ENCODE peak calls at places on chromosomes 13 and 19, in eight cellular contexts. T is IMR-90, V is ascending aorta, I is gastrocnemius medialis, E is endothelial cell of umbilical vein, X is body of pancreas, H is heart right ventricle, A is pancreas. M is an unnamed sample. For H3K36me3 and H3K27me3, the result is how much of the 10 kb centered on the place peaks cover.

GRCh38 chr19:44658069-44658727 is 13.1 kb upstream of the CEACAM19 start:
- DNase-seq in V (no peak), X (no peak), A (no peak), I (no peak), H (no peak), E (peak), T (no peak), M (no peak)

GRCh38 chr13:56907766-56908165 is 233.0 kb upstream of the PRR20A start:
- DNase-seq in T (no peak), I (no peak), V (no peak), X (no peak), A (no peak), E (peak), H (no peak), M (no peak)

GRCh38 chr13:28655566-28655965 is 3.4 kb upstream of the POMP start:
- DNase-seq in A (no peak), E (no peak), I (no peak), T (peak), X (no peak), H (no peak), V (no peak), M (no peak)

GRCh38 chr19:14366529-14366928 is 14.7 kb upstream of the ADGRE5 start:
- DNase-seq in H (peak), I (no peak), T (peak), E (peak), V (peak), X (peak), A (peak), M (peak)

GRCh38 chr19:56107626-56108351 is 13.3 kb downstream of the ZNF787 start:
- DNase-seq in T (no peak), E (no peak), H (peak), X (peak), V (no peak), I (no peak), A (no peak), M (no peak)

GRCh38 chr13:40026174-40026585 is 370.7 kb downstream of the COG6 start:
- DNase-seq in I (no peak), H (no peak), T (peak), E (no peak), X (no peak), A (no peak), V (no peak), M (no peak)

GRCh38 chr19:18932216-18932841 is 8.7 kb downstream of the HOMER3 start:
- DNase-seq in A (peak), E (peak), I (peak), H (peak), V (no peak), X (peak), T (no peak), M (peak)

GRCh38 chr19:48989701-48990291 is 3.3 kb downstream of the GYS1 start:
- DNase-seq in I (peak), A (no peak), T (no peak), X (no peak), V (no peak), E (no peak), H (peak), M (no peak)

GRCh38 chr13:47798194-47798593 is 202.9 kb downstream of the SUCLA2 start:
- DNase-seq in E (no peak), V (no peak), H (no peak), X (no peak), I (no peak), T (no peak), A (no peak), M (no peak)

GRCh38 chr13:99956473-99957349 is 14.9 kb downstream of the ZIC5 start:
- DNase-seq in I (no peak), H (no peak), V (no peak), E (no peak), X (no peak), A (no peak), T (no peak), M (peak)

GRCh38 chr19:50858896-50859295 is 4.2 kb downstream of the KLK3 start:
- DNase-seq in I (no peak), X (peak), V (no peak), A (peak), T (no peak), H (no peak), E (no peak), M (no peak)

GRCh38 chr19:2101417-2102335 is 5.0 kb downstream of the IZUMO4 start:
- DNase-seq in A (no peak), I (no peak), E (no peak), X (no peak), V (no peak), T (no peak), H (no peak), M (no peak)

GRCh38 chr13:112134150-112135075 is 67.5 kb downstream of the SOX1 start:
- DNase-seq in V (no peak), X (no peak), H (no peak), T (no peak), I (no peak), E (no peak), A (no peak), M (peak)

GRCh38 chr13:21149568-21149967 is 26.8 kb downstream of the SKA3 start:
- DNase-seq in X (no peak), E (no peak), I (no peak), H (no peak), V (no peak), T (peak), A (no peak), M (no peak)

GRCh38 chr19:8261347-8261746 is 46.8 kb downstream of the CD320 start:
- DNase-seq in T (no peak), I (no peak), X (peak), E (no peak), A (peak), V (no peak), H (no peak), M (no peak)

GRCh38 chr13:51396352-51396751 is 56.5 kb downstream of the INTS6 start:
- DNase-seq in T (peak), A (no peak), V (no peak), X (no peak), E (no peak), H (no peak), I (no peak), M (no peak)

GRCh38 chr19:2807379-2808128 is 12.1 kb upstream of the ZNF554 start:
- DNase-seq in V (no peak), I (no peak), E (no peak), X (no peak), A (no peak), T (no peak), H (no peak), M (no peak)

GRCh38 chr13:81738364-81738763 is 1397.4 kb upstream of the SPRY2 start:
- DNase-seq in V (no peak), A (no peak), I (no peak), H (no peak), T (no peak), E (no peak), X (no peak), M (no peak)

GRCh38 chr13:64180756-64181155 is 2765.1 kb upstream of the PCDH20 start:
- DNase-seq in E (no peak), T (no peak), V (no peak), I (no peak), X (no peak), H (no peak), A (no peak), M (no peak)

GRCh38 chr13:64186503-64186902 is 2770.9 kb upstream of the PCDH20 start:
- DNase-seq in I (no peak), V (no peak), E (no peak), A (no peak), T (peak), X (no peak), H (no peak), M (no peak)
- H3K36me3 ChIP-seq in I (under half), V (under half), E (under half), A (under half), T (under half), X (under half), H (under half), M (under half)

GRCh38 chr19:35899547-35900214 is 659 bp downstream of the NFKBID start:
- DNase-seq in X (peak), E (peak), I (peak), T (peak), H (peak), V (no peak), A (peak), M (peak)

GRCh38 chr19:35901055-35901644 is 810 bp upstream of the NFKBID start:
- DNase-seq in I (no peak), X (no peak), E (no peak), V (no peak), T (peak), A (peak), H (no peak), M (peak)

GRCh38 chr19:35902870-35903475 is 644 bp downstream of the HCST start:
- DNase-seq in I (no peak), T (no peak), A (no peak), V (no peak), H (no peak), E (no peak), X (no peak), M (no peak)

GRCh38 chr19:35903550-35904179 is 1.3 kb downstream of the HCST start:
- DNase-seq in E (no peak), A (peak), X (peak), V (peak), T (peak), H (peak), I (peak), M (peak)

DNA sequence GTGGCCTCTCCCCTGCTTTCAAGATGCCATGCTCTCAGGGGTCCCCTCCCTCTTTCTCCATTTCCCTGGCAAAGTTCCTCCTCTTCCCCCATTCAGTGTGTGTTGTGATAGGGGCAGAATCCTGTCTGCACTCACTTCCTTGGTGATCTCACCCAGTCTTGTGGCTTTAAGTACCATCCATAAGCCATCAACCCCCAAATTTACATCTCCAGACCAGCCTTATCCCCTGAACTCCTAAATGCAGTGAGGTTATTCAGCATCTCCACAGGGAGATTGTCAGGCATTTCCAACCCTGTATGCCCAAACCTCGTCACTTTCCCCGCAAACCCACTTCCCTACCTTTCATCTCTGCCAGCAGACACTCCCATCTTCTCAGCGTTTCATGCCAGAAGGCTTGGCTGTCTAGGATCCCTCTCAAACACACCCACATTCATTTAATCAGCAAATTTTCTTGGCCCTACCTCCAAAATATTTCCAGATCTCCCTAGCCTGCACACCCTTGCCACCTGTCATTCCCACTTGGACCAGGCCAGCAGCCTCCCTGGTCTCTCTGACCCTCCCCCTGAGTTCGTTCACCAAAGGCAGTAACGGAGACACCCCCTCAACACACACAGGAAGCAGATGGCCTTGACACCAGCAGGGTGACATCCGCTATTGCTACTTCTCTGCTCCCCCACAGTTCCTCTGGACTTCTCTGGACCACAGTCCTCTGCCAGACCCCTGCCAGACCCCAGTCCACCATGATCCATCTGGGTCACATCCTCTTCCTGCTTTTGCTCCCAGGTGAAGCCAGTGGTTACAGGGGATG is at the start of gene HCST:
- DNase-seq in X (peak), A (peak), I (no peak), H (no peak), T (peak), E (no peak), V (no peak), M (peak)
- H3K4me3 ChIP-seq in X (no peak), A (peak), I (no peak), H (no peak), T (no peak), E (no peak), V (peak), M (peak)

GRCh38 chr19:39196860-39197562 is at the start of gene NCCRP1:
- DNase-seq in H (no peak), V (no peak), E (no peak), A (peak), I (no peak), X (no peak), T (no peak), M (no peak)
- H3K27me3 ChIP-seq in H (half or more), V (under half), E (under half), A (under half), I (half or more), X (under half), T (under half), M (under half)

GRCh38 chr13:110646442-110647364 is 31.4 kb downstream of the NAXD start:
- DNase-seq in H (no peak), X (no peak), E (no peak), A (no peak), V (no peak), I (no peak), T (no peak), M (no peak)
- H3K36me3 ChIP-seq in H (under half), X (under half), E (under half), A (under half), V (half or more), I (under half), T (under half), M (half or more)

DNA sequence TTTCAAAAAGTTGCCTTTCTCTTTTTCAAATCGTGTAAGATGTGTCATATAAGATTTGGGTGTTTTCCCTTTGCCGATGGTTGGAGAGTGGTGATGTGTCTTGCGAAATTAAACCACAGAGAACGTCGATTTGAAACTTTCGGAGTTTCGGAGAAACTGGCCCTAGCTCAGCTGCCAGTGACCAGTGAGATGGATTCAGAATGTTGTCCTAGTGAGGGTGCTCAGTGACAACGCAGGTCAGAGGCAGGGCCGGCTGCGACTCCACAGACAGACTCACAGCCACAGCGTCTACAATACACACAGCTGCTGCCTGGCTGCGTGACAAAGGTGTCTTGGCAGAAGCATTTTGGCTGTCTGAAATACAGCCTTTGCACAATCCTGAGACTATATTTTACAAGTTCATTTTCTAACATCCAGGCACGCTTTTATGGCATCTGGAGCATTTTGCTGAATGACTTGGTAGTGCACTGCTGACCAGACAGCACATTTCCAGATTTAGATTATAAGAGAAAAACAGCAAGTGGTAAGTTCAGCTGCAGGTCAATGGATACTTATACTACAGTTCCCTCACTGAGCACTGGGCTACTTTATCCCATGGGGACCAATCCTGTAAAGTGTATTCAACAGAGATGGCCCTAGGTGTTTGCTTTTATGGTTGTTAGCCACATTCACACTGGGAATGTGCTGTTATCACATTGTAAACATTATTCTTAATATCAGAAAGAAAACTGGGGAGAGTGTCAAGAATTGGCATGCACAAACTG is 207.5 kb downstream of the KCNRG start:
- DNase-seq in V (peak), T (peak), A (peak), X (peak), H (peak), E (no peak), I (peak), M (peak)
- H3K4me3 ChIP-seq in V (peak), T (peak), A (no peak), X (no peak), H (no peak), E (no peak), I (peak), M (peak)

GRCh38 chr13:26872444-26873173 is 112.0 kb upstream of the GPR12 start:
- DNase-seq in V (no peak), X (peak), T (peak), A (peak), I (no peak), H (peak), E (peak), M (peak)
- H3K27me3 ChIP-seq in V (under half), X (under half), T (under half), A (under half), I (under half), H (under half), E (under half), M (under half)

GRCh38 chr19:53082929-53083328 is 20.3 kb downstream of the ZNF160 start:
- DNase-seq in X (no peak), E (no peak), A (no peak), I (no peak), H (no peak), T (no peak), V (no peak), M (no peak)
- H3K36me3 ChIP-seq in X (under half), E (under half), A (under half), I (under half), H (under half), T (under half), V (half or more), M (half or more)

GRCh38 chr13:79540504-79540903 is 59.5 kb downstream of the NDFIP2 start:
- DNase-seq in H (no peak), V (no peak), X (no peak), E (no peak), T (no peak), A (no peak), I (no peak), M (no peak)
- H3K4me3 ChIP-seq in H (no peak), V (no peak), X (no peak), E (no peak), T (no peak), A (no peak), I (no peak), M (no peak)

DNA sequence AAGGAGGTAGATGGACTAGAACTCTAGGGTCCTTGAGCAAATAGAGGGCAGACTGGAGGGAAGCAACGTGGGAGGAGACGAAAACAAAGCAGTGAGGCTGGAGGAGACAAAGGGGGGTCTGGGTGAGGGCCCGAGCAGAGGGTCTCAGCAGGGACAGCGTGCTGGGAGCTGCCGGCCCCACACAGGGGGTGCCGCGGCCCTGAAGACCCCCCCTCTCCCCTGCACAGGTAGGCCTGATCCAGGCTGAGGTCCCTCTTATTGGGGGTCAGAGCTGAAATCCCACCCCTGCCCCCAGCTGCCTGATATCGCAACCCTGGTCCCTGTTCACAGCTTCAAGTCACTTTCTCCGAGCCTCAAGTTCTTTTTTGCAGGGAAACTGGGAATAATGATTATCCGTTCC is 8.7 kb downstream of the EPS8L1 start:
- DNase-seq in A (no peak), X (no peak), H (no peak), T (no peak), E (no peak), I (no peak), V (no peak), M (no peak)
- H3K27me3 ChIP-seq in A (under half), X (under half), H (half or more), T (half or more), E (under half), I (half or more), V (under half), M (under half)

GRCh38 chr19:11014403-11014911 is 53.6 kb downstream of the SMARCA4 start:
- DNase-seq in E (no peak), H (no peak), A (no peak), V (no peak), X (no peak), T (no peak), I (no peak), M (no peak)

GRCh38 chr19:11016591-11016990 is 55.8 kb downstream of the SMARCA4 start:
- DNase-seq in T (no peak), H (no peak), I (no peak), E (no peak), X (no peak), V (no peak), A (no peak), M (no peak)

GRCh38 chr19:11017275-11018035 is 56.6 kb downstream of the SMARCA4 start:
- DNase-seq in T (no peak), A (no peak), H (no peak), X (no peak), E (no peak), I (no peak), V (no peak), M (no peak)

GRCh38 chr19:11012507-11012906 is 51.7 kb downstream of the SMARCA4 start:
- DNase-seq in E (no peak), V (no peak), A (no peak), H (no peak), T (no peak), X (no peak), I (no peak), M (no peak)

DNA sequence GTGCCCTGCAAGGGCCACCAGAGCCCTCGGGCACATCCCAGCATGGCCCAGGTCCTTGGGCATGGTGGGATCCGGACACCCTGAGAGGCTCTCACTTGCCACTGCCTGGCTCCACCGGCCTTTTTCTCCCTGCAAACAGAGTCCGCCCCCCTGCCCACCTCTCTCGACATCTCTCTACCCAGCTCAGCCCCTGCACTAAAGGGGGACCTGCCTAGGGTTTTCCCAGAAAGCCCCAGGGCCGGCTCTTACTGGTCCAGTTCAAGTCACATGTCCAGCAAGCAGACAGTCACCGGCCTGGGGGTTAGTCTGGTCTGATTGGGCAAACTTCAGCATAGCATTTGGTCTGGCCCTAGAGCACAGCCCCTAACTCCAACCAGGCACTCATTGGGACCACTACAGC is 52.9 kb downstream of the SMARCA4 start:
- DNase-seq in X (no peak), E (no peak), H (no peak), A (no peak), T (no peak), I (no peak), V (no peak), M (no peak)
- H3K36me3 ChIP-seq in X (under half), E (under half), H (under half), A (under half), T (half or more), I (under half), V (half or more), M (half or more)